ENCODE peak calls at places on chromosome 15, in six cellular contexts. One of them, this sample, is unnamed.

GRCh38 chr15:99174567-99174966 is 69.7 kb downstream of the SYNM start:
- DNase-seq in HS-5: no peak
- DNase-seq in T follicular helper cell: no peak
- DNase-seq in NCI-H1694: no peak
- DNase-seq in GM10248: no peak
- DNase-seq in nephron progenitor cell: no peak
- DNase-seq in this sample: no peak

GRCh38 chr15:79994651-79995050 is 23.7 kb upstream of the BCL2A1 start:
- DNase-seq in HS-5: no peak
- DNase-seq in T follicular helper cell: no peak
- DNase-seq in NCI-H1694: no peak
- DNase-seq in GM10248: no peak
- DNase-seq in nephron progenitor cell: no peak
- DNase-seq in this sample: no peak

GRCh38 chr15:41917767-41918430 is 24.0 kb upstream of the SPTBN5 start:
- DNase-seq in HS-5: peak
- DNase-seq in T follicular helper cell: no peak
- DNase-seq in NCI-H1694: no peak
- DNase-seq in GM10248: no peak
- DNase-seq in nephron progenitor cell: no peak
- DNase-seq in this sample: no peak

GRCh38 chr15:47820780-47821319 is 103.5 kb downstream of the SEMA6D start:
- DNase-seq in HS-5: peak
- DNase-seq in T follicular helper cell: no peak
- DNase-seq in NCI-H1694: peak
- DNase-seq in GM10248: no peak
- DNase-seq in nephron progenitor cell: no peak
- DNase-seq in this sample: no peak

GRCh38 chr15:31801152-31801551 is 229.2 kb upstream of the CHRNA7 start:
- DNase-seq in HS-5: no peak
- DNase-seq in T follicular helper cell: no peak
- DNase-seq in NCI-H1694: peak
- DNase-seq in GM10248: no peak
- DNase-seq in nephron progenitor cell: no peak
- DNase-seq in this sample: no peak

GRCh38 chr15:41104234-41104633 is 11.8 kb downstream of the INO80 start:
- DNase-seq in HS-5: peak
- DNase-seq in T follicular helper cell: no peak
- DNase-seq in NCI-H1694: no peak
- DNase-seq in GM10248: no peak
- DNase-seq in nephron progenitor cell: no peak
- DNase-seq in this sample: no peak

GRCh38 chr15:31605467-31605931 is 278.9 kb downstream of the KLF13 start:
- DNase-seq in HS-5: no peak
- DNase-seq in T follicular helper cell: no peak
- DNase-seq in NCI-H1694: no peak
- DNase-seq in GM10248: no peak
- DNase-seq in nephron progenitor cell: peak
- DNase-seq in this sample: no peak

GRCh38 chr15:40355976-40356585 is 1.9 kb upstream of the DISP2 start:
- DNase-seq in HS-5: no peak
- DNase-seq in T follicular helper cell: no peak
- DNase-seq in NCI-H1694: no peak
- DNase-seq in GM10248: no peak
- DNase-seq in nephron progenitor cell: no peak
- DNase-seq in this sample: no peak

GRCh38 chr15:41804920-41805666 is 22.8 kb upstream of the JMJD7 start:
- DNase-seq in HS-5: no peak
- DNase-seq in T follicular helper cell: no peak
- DNase-seq in NCI-H1694: no peak
- DNase-seq in GM10248: no peak
- DNase-seq in nephron progenitor cell: no peak
- DNase-seq in this sample: no peak

GRCh38 chr15:74211656-74212055 is 9.1 kb upstream of the STRA6 start:
- DNase-seq in HS-5: no peak
- DNase-seq in T follicular helper cell: no peak
- DNase-seq in NCI-H1694: no peak
- DNase-seq in GM10248: no peak
- DNase-seq in nephron progenitor cell: no peak
- DNase-seq in this sample: no peak

GRCh38 chr15:63156708-63157065 is 590 bp downstream of the RPS27L start:
- DNase-seq in HS-5: no peak
- DNase-seq in T follicular helper cell: no peak
- DNase-seq in NCI-H1694: no peak
- DNase-seq in GM10248: no peak
- DNase-seq in nephron progenitor cell: peak
- DNase-seq in this sample: no peak

GRCh38 chr15:78599189-78599588 is 21.6 kb downstream of the CHRNA3 start:
- DNase-seq in HS-5: no peak
- DNase-seq in T follicular helper cell: no peak
- DNase-seq in NCI-H1694: no peak
- DNase-seq in GM10248: no peak
- DNase-seq in nephron progenitor cell: no peak
- DNase-seq in this sample: no peak

GRCh38 chr15:89068325-89068784 is 19.9 kb upstream of the ABHD2 start:
- DNase-seq in HS-5: peak
- DNase-seq in T follicular helper cell: no peak
- DNase-seq in NCI-H1694: no peak
- DNase-seq in GM10248: peak
- DNase-seq in nephron progenitor cell: no peak
- DNase-seq in this sample: no peak

GRCh38 chr15:80342148-80342547 is 62.0 kb upstream of the ARNT2 start:
- DNase-seq in HS-5: no peak
- DNase-seq in T follicular helper cell: no peak
- DNase-seq in NCI-H1694: no peak
- DNase-seq in GM10248: no peak
- DNase-seq in nephron progenitor cell: no peak
- DNase-seq in this sample: no peak

GRCh38 chr15:75577401-75578205 is 1.5 kb downstream of the PTPN9 start:
- DNase-seq in HS-5: no peak
- DNase-seq in T follicular helper cell: no peak
- DNase-seq in NCI-H1694: no peak
- DNase-seq in GM10248: no peak
- DNase-seq in nephron progenitor cell: no peak
- DNase-seq in this sample: no peak

GRCh38 chr15:88704791-88705768 is 66.3 kb downstream of the ISG20 start:
- DNase-seq in HS-5: no peak
- DNase-seq in T follicular helper cell: no peak
- DNase-seq in NCI-H1694: no peak
- DNase-seq in GM10248: no peak
- DNase-seq in nephron progenitor cell: peak
- DNase-seq in this sample: no peak

GRCh38 chr15:45640610-45641009 is 5.8 kb downstream of the SQOR start:
- DNase-seq in HS-5: no peak
- DNase-seq in T follicular helper cell: no peak
- DNase-seq in NCI-H1694: no peak
- DNase-seq in GM10248: no peak
- DNase-seq in nephron progenitor cell: no peak
- DNase-seq in this sample: no peak

GRCh38 chr15:60476713-60477112 is 2.2 kb downstream of the ICE2 start:
- DNase-seq in HS-5: peak
- DNase-seq in T follicular helper cell: no peak
- DNase-seq in NCI-H1694: no peak
- DNase-seq in GM10248: no peak
- DNase-seq in nephron progenitor cell: no peak
- DNase-seq in this sample: no peak

GRCh38 chr15:100330221-100330620 is 11.6 kb downstream of the ADAMTS17 start:
- DNase-seq in HS-5: no peak
- DNase-seq in T follicular helper cell: no peak
- DNase-seq in NCI-H1694: no peak
- DNase-seq in GM10248: no peak
- DNase-seq in nephron progenitor cell: no peak
- DNase-seq in this sample: no peak

GRCh38 chr15:81410318-81410753 is 36.3 kb upstream of the TMC3 start:
- DNase-seq in HS-5: peak
- DNase-seq in T follicular helper cell: no peak
- DNase-seq in NCI-H1694: peak
- DNase-seq in GM10248: peak
- DNase-seq in nephron progenitor cell: peak
- DNase-seq in this sample: no peak

GRCh38 chr15:52252781-52253180 is 42.8 kb downstream of the MYO5C start:
- DNase-seq in HS-5: peak
- DNase-seq in T follicular helper cell: no peak
- DNase-seq in NCI-H1694: no peak
- DNase-seq in GM10248: no peak
- DNase-seq in nephron progenitor cell: no peak
- DNase-seq in this sample: no peak

GRCh38 chr15:52220251-52220650 is 29.1 kb upstream of the GNB5 start:
- DNase-seq in HS-5: no peak
- DNase-seq in T follicular helper cell: no peak
- DNase-seq in NCI-H1694: no peak
- DNase-seq in GM10248: no peak
- DNase-seq in nephron progenitor cell: no peak
- DNase-seq in this sample: no peak

GRCh38 chr15:74294010-74294409 is 57.9 kb downstream of the CCDC33 start:
- DNase-seq in HS-5: no peak
- DNase-seq in T follicular helper cell: no peak
- DNase-seq in NCI-H1694: peak
- DNase-seq in GM10248: no peak
- DNase-seq in nephron progenitor cell: no peak
- DNase-seq in this sample: no peak

GRCh38 chr15:74545776-74546656 is 5.0 kb downstream of the ARID3B start:
- DNase-seq in HS-5: peak
- DNase-seq in T follicular helper cell: peak
- DNase-seq in NCI-H1694: peak
- DNase-seq in GM10248: peak
- DNase-seq in nephron progenitor cell: peak
- DNase-seq in this sample: peak

GRCh38 chr15:100249096-100249815 is 92.5 kb downstream of the ADAMTS17 start:
- DNase-seq in HS-5: no peak
- DNase-seq in T follicular helper cell: no peak
- DNase-seq in NCI-H1694: no peak
- DNase-seq in GM10248: no peak
- DNase-seq in nephron progenitor cell: no peak
- DNase-seq in this sample: no peak

GRCh38 chr15:31271706-31272557 is 54.7 kb upstream of the KLF13 start:
- DNase-seq in HS-5: no peak
- DNase-seq in T follicular helper cell: no peak
- DNase-seq in NCI-H1694: no peak
- DNase-seq in GM10248: no peak
- DNase-seq in nephron progenitor cell: no peak
- DNase-seq in this sample: no peak

GRCh38 chr15:58070801-58071418 is 5.4 kb upstream of the ALDH1A2 start:
- DNase-seq in HS-5: no peak
- DNase-seq in T follicular helper cell: no peak
- DNase-seq in NCI-H1694: peak
- DNase-seq in GM10248: peak
- DNase-seq in nephron progenitor cell: peak
- DNase-seq in this sample: peak

GRCh38 chr15:89899303-89899946 is 5.6 kb upstream of the AP3S2 start:
- DNase-seq in HS-5: no peak
- DNase-seq in T follicular helper cell: no peak
- DNase-seq in NCI-H1694: no peak
- DNase-seq in GM10248: no peak
- DNase-seq in nephron progenitor cell: no peak
- DNase-seq in this sample: no peak

GRCh38 chr15:67303490-67304363 is 49.1 kb downstream of the IQCH start:
- DNase-seq in HS-5: peak
- DNase-seq in T follicular helper cell: peak
- DNase-seq in NCI-H1694: no peak
- DNase-seq in GM10248: peak
- DNase-seq in nephron progenitor cell: no peak
- DNase-seq in this sample: no peak

GRCh38 chr15:76674883-76675282 is 230.3 kb downstream of the SCAPER start:
- DNase-seq in HS-5: peak
- DNase-seq in T follicular helper cell: no peak
- DNase-seq in NCI-H1694: no peak
- DNase-seq in GM10248: no peak
- DNase-seq in nephron progenitor cell: no peak
- DNase-seq in this sample: no peak

GRCh38 chr15:91209318-91209717 is 109.3 kb downstream of the SV2B start:
- DNase-seq in HS-5: no peak
- DNase-seq in T follicular helper cell: no peak
- DNase-seq in NCI-H1694: no peak
- DNase-seq in GM10248: no peak
- DNase-seq in nephron progenitor cell: no peak
- DNase-seq in this sample: no peak

GRCh38 chr15:59283717-59284336 is 77.2 kb downstream of the LDHAL6B start:
- DNase-seq in HS-5: no peak
- DNase-seq in T follicular helper cell: no peak
- DNase-seq in NCI-H1694: no peak
- DNase-seq in GM10248: no peak
- DNase-seq in nephron progenitor cell: no peak
- DNase-seq in this sample: no peak

GRCh38 chr15:42608110-42608531 is 32.7 kb downstream of the STARD9 start:
- DNase-seq in HS-5: no peak
- DNase-seq in T follicular helper cell: no peak
- DNase-seq in NCI-H1694: no peak
- DNase-seq in GM10248: no peak
- DNase-seq in nephron progenitor cell: no peak
- DNase-seq in this sample: peak

GRCh38 chr15:30992465-30992864 is 1.0 kb upstream of the MTMR10 start:
- DNase-seq in HS-5: no peak
- DNase-seq in T follicular helper cell: no peak
- DNase-seq in NCI-H1694: no peak
- DNase-seq in GM10248: no peak
- DNase-seq in nephron progenitor cell: no peak
- DNase-seq in this sample: no peak

This sample was measured in T-helper 9 cell.